ENCODE peak calls at places on chromosomes 4 and X, in ten cellular contexts. P is psoas muscle; H is HCT116; R is IMR-90; I is dorsolateral prefrontal cortex; X is tibial artery; N is uterus; D is CD8-positive, alpha-beta T cell; F is heart left ventricle; Y is RWPE1. E is an unnamed sample.

GRCh38 chrX:152635941-152636340 is 1.8 kb upstream of the GABRQ start:
- DNase-seq in P (no peak), H (peak), R (peak), I (no peak), X (no peak), N (no peak), D (no peak), F (no peak), Y (peak), E (no peak)

GRCh38 chr4:8759987-8760386 is 111.7 kb downstream of the HMX1 start:
- DNase-seq in P (no peak), H (no peak), R (no peak), I (no peak), X (peak), N (no peak), D (no peak), F (no peak), Y (no peak), E (no peak)

GRCh38 chr4:59540311-59540710 is 1659.8 kb upstream of the ADGRL3 start:
- DNase-seq in P (no peak), H (no peak), R (no peak), I (no peak), X (no peak), N (no peak), D (no peak), F (no peak), Y (no peak), E (no peak)

GRCh38 chr4:139808381-139809206 is 143.0 kb downstream of the MGST2 start:
- DNase-seq in P (no peak), H (no peak), R (peak), I (no peak), X (no peak), N (peak), D (no peak), F (no peak), Y (no peak), E (no peak)

GRCh38 chr4:26085581-26085980 is 171.6 kb downstream of the SMIM20 start:
- DNase-seq in P (no peak), H (no peak), R (no peak), I (no peak), X (no peak), N (no peak), D (no peak), F (no peak), Y (no peak), E (no peak)

GRCh38 chr4:3451956-3452355 is 10.2 kb downstream of the HGFAC start:
- DNase-seq in P (no peak), H (no peak), R (peak), I (no peak), X (no peak), N (no peak), D (no peak), F (no peak), Y (no peak), E (no peak)

GRCh38 chrX:23369037-23369436 is 34.4 kb downstream of the PTCHD1 start:
- DNase-seq in P (no peak), H (no peak), R (no peak), I (no peak), X (no peak), N (no peak), D (no peak), F (no peak), Y (no peak), E (no peak)

GRCh38 chr4:43709443-43709842 is 739.2 kb downstream of the KCTD8 start:
- DNase-seq in P (no peak), H (no peak), R (no peak), I (no peak), X (no peak), N (no peak), D (no peak), F (no peak), Y (no peak), E (no peak)

GRCh38 chrX:1468250-1468772 is 15.6 kb upstream of the ASMTL start:
- DNase-seq in P (no peak), H (no peak), R (no peak), I (no peak), X (peak), N (no peak), D (peak), F (no peak), Y (peak), E (peak)

GRCh38 chr4:99817310-99817885 is 771 bp downstream of the DAPP1 start:
- DNase-seq in P (no peak), H (no peak), R (no peak), I (no peak), X (no peak), N (no peak), D (no peak), F (no peak), Y (peak), E (no peak)

GRCh38 chrX:64850371-64851082 is 125.7 kb downstream of the ZC4H2 start:
- DNase-seq in P (no peak), H (no peak), R (no peak), I (no peak), X (no peak), N (no peak), D (no peak), F (no peak), Y (no peak), E (no peak)

GRCh38 chr4:54929459-54929858 is 195.9 kb downstream of the KDR start:
- DNase-seq in P (no peak), H (no peak), R (no peak), I (no peak), X (no peak), N (no peak), D (no peak), F (peak), Y (no peak), E (no peak)

GRCh38 chrX:96436105-96436504 is 248.5 kb upstream of the DIAPH2 start:
- DNase-seq in P (no peak), H (no peak), R (peak), I (no peak), X (no peak), N (no peak), D (no peak), F (no peak), Y (no peak), E (no peak)

GRCh38 chr4:10656988-10657387 is 27.6 kb downstream of the CLNK start:
- DNase-seq in P (no peak), H (peak), R (peak), I (no peak), X (no peak), N (no peak), D (no peak), F (no peak), Y (peak), E (no peak)

GRCh38 chr4:98615991-98616390 is 42.4 kb downstream of the TSPAN5 start:
- DNase-seq in P (no peak), H (no peak), R (no peak), I (no peak), X (no peak), N (no peak), D (no peak), F (no peak), Y (no peak), E (no peak)

GRCh38 chr4:98620087-98620784 is 38.2 kb downstream of the TSPAN5 start:
- DNase-seq in P (no peak), H (no peak), R (no peak), I (no peak), X (no peak), N (no peak), D (no peak), F (no peak), Y (no peak), E (no peak)

GRCh38 chr4:98617358-98618047 is 40.9 kb downstream of the TSPAN5 start:
- DNase-seq in P (no peak), H (no peak), R (no peak), I (peak), X (no peak), N (no peak), D (no peak), F (no peak), Y (no peak), E (no peak)

GRCh38 chr4:98619197-98619596 is 39.2 kb downstream of the TSPAN5 start:
- DNase-seq in P (no peak), H (no peak), R (no peak), I (no peak), X (no peak), N (no peak), D (no peak), F (no peak), Y (no peak), E (no peak)

GRCh38 chr4:98618670-98619069 is 39.7 kb downstream of the TSPAN5 start:
- DNase-seq in P (no peak), H (no peak), R (no peak), I (no peak), X (no peak), N (no peak), D (no peak), F (no peak), Y (no peak), E (no peak)
- TF ChIP-seq CTCF in P (no peak), H (no peak), R (no peak), I (no peak), X (no peak), N (no peak), D (no peak), F (no peak), Y (no peak), E (no peak)

GRCh38 chr4:37463033-37463432 is 218.5 kb downstream of the NWD2 start:
- DNase-seq in P (no peak), H (no peak), R (no peak), I (no peak), X (no peak), N (no peak), D (no peak), F (no peak), Y (no peak), E (no peak)
- H3K27ac ChIP-seq in P (no peak), H (no peak), R (no peak), I (no peak), X (no peak), N (no peak), D (no peak), F (no peak), Y (no peak), E (no peak)

GRCh38 chrX:108167211-108167872 is 75.8 kb downstream of the ATG4A start:
- DNase-seq in P (no peak), H (peak), R (peak), I (no peak), X (no peak), N (no peak), D (no peak), F (no peak), Y (peak), E (no peak)

GRCh38 chrX:108163333-108164082 is 71.9 kb downstream of the ATG4A start:
- DNase-seq in P (no peak), H (no peak), R (no peak), I (no peak), X (no peak), N (no peak), D (no peak), F (no peak), Y (no peak), E (no peak)

GRCh38 chrX:108168961-108169740 is 77.6 kb downstream of the ATG4A start:
- DNase-seq in P (no peak), H (no peak), R (no peak), I (no peak), X (no peak), N (no peak), D (no peak), F (no peak), Y (no peak), E (no peak)

GRCh38 chrX:108162265-108162664 is 70.7 kb downstream of the ATG4A start:
- DNase-seq in P (no peak), H (no peak), R (no peak), I (no peak), X (no peak), N (no peak), D (no peak), F (no peak), Y (no peak), E (no peak)

GRCh38 chrX:108165349-108166111 is 74.0 kb downstream of the ATG4A start:
- DNase-seq in P (no peak), H (peak), R (peak), I (no peak), X (no peak), N (peak), D (no peak), F (no peak), Y (peak), E (no peak)
- TF ChIP-seq CTCF in P (no peak), H (peak), R (peak), I (no peak), X (no peak), N (peak), D (no peak), F (peak), Y (no peak), E (no peak)

DNA sequence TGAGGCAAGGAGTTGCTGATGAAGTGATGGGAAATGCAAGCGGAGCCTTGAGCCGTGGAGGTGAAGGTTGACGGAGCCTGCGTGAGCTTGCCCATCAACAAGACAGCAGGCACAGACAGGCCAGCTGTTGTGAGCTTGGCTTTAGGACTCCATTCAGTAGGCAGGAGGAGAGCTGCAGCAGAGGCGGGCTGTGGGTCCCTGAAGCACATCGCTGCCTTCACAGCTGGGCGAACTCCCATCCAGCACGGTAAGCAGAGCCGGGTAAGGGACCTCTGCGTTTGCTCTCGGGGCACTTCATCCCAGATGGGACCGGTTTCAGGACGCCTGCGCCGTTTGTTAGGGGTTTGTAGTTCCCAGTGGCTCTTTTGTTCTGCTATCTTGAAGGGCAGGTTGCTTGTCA is 54.8 kb upstream of the CLDN34 start:
- DNase-seq in P (no peak), H (no peak), R (peak), I (no peak), X (no peak), N (no peak), D (no peak), F (no peak), Y (peak), E (no peak)
- H3K27ac ChIP-seq in P (no peak), H (no peak), R (peak), I (peak), X (no peak), N (no peak), D (no peak), F (no peak), Y (peak), E (no peak)

GRCh38 chr4:23922535-23923115 is 32.8 kb upstream of the PPARGC1A start:
- DNase-seq in P (no peak), H (no peak), R (no peak), I (no peak), X (no peak), N (no peak), D (no peak), F (no peak), Y (no peak), E (no peak)

GRCh38 chr4:23921993-23922392 is 32.1 kb upstream of the PPARGC1A start:
- DNase-seq in P (no peak), H (no peak), R (no peak), I (no peak), X (no peak), N (no peak), D (no peak), F (no peak), Y (no peak), E (no peak)

GRCh38 chr4:23923141-23923540 is 33.3 kb upstream of the PPARGC1A start:
- DNase-seq in P (no peak), H (no peak), R (no peak), I (no peak), X (no peak), N (no peak), D (no peak), F (no peak), Y (peak), E (no peak)

GRCh38 chr4:23924556-23924955 is 34.7 kb upstream of the PPARGC1A start:
- DNase-seq in P (no peak), H (no peak), R (no peak), I (no peak), X (no peak), N (no peak), D (no peak), F (no peak), Y (no peak), E (no peak)

DNA sequence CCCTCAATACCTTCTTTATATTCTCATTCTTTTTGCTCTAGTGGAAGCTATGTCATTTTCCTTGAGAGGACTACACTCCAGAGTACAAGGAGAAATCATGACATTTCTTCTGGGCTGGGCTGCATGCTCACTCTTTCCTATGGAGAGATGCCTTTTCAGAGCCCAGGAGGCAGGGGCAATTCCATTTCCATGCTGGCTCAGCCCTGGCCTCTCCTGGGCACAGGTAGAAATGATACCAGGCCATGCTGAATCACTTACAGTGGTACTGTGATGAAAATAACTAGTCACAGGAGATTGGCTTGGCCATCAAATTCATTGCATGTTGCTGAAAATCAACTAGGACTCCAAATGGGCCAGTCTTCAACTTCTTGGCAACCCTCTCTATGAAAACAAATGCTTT is 34.0 kb upstream of the PPARGC1A start:
- DNase-seq in P (no peak), H (no peak), R (no peak), I (no peak), X (no peak), N (no peak), D (no peak), F (no peak), Y (no peak), E (no peak)
- TF ChIP-seq CTCF in P (no peak), H (no peak), R (no peak), I (no peak), X (no peak), N (no peak), D (no peak), F (peak), Y (no peak), E (no peak)

DNA sequence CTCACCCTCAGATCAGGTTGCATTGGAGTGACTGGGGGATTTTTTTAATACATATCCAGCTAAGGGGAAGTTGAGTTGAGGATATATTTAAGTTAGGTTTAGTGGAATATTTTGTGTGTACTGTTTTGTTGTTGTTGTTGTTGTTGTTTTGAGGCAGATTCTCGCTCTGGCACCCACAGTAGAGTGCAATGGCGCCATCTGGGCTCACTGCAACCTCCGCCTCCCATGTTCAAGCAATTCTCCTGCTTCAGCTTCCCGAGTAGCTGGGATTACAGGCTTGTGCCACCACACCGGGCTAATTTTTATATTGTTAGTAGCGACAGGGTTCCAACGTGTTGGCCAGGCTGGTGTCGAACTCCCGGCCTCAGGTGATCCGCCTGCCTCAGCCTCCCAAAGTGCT is 38.6 kb upstream of the ATP6AP2 start:
- DNase-seq in P (no peak), H (no peak), R (no peak), I (no peak), X (no peak), N (no peak), D (no peak), F (no peak), Y (no peak), E (no peak)
- H3K27ac ChIP-seq in P (no peak), H (no peak), R (no peak), I (no peak), X (no peak), N (no peak), D (no peak), F (no peak), Y (no peak), E (no peak)

E was measured in CD4-positive, alpha-beta T cell.